ENCODE peak calls at places on chromosome 7, in six cellular contexts. K is lower leg skin, C is astrocyte of the spinal cord, B is NB4, X is foreskin fibroblast, G is fibroblast of mammary gland. F is an unnamed sample.
A peak's percentile ranks its signal among the peaks of the same experiment; 100 is the strongest.

GRCh38 chr7:26279405-26279804 is 12.3 kb upstream of the SNX10 start:
- DNase-seq in K (no peak), B (peak; percentile 42), X (no peak), G (peak; percentile 42), C (no peak), F (no peak)

GRCh38 chr7:6078548-6078947 is 47.4 kb downstream of the ANKRD61 start:
- DNase-seq in B (peak; percentile 33), X (no peak), G (no peak), K (no peak), C (no peak), F (no peak)

GRCh38 chr7:21367081-21367480 is 60.8 kb upstream of the SP4 start:
- DNase-seq in G (no peak), K (no peak), C (no peak), B (no peak), X (no peak), F (no peak)

GRCh38 chr7:22541789-22542188 is 41.8 kb upstream of the STEAP1B start:
- DNase-seq in X (no peak), K (no peak), G (no peak), C (no peak), B (no peak), F (no peak)

GRCh38 chr7:158649279-158649678 is 55.3 kb downstream of the NCAPG2 start:
- DNase-seq in X (peak; percentile 90), K (peak; percentile 22), C (peak; percentile 83), G (peak; percentile 95), B (no peak), F (peak; percentile 83)

GRCh38 chr7:66202380-66202779 is 2.8 kb upstream of the TPST1 start:
- DNase-seq in G (no peak), K (no peak), X (no peak), C (no peak), B (peak; percentile 25), F (no peak)

GRCh38 chr7:116948934-116949333 is 4.4 kb upstream of the ST7 start:
- DNase-seq in G (no peak), K (no peak), X (no peak), B (no peak), C (no peak), F (no peak)

GRCh38 chr7:91850455-91850854 is 30.0 kb downstream of the MTERF1 start:
- DNase-seq in G (peak; percentile 11), C (peak; percentile 27), K (no peak), X (no peak), B (no peak), F (peak; percentile 24)

GRCh38 chr7:54792383-54792782 is 33.4 kb upstream of the SEC61G start:
- DNase-seq in K (no peak), X (no peak), C (no peak), G (no peak), B (no peak), F (no peak)

GRCh38 chr7:80498481-80499349 is 13.1 kb downstream of the GNAT3 start:
- DNase-seq in K (no peak), C (peak; percentile 60), G (peak; percentile 70), B (no peak), X (peak; percentile 54), F (peak; percentile 65)

GRCh38 chr7:28354601-28355062 is 57.7 kb upstream of the CREB5 start:
- DNase-seq in B (no peak), K (no peak), G (peak; percentile 100), C (peak; percentile 95), X (peak; percentile 97), F (peak; percentile 82)

GRCh38 chr7:20602306-20602705 is 13.2 kb upstream of the ABCB5 start:
- DNase-seq in G (no peak), K (no peak), B (no peak), C (no peak), X (no peak), F (no peak)

GRCh38 chr7:99193527-99194214 is 14.2 kb downstream of the KPNA7 start:
- DNase-seq in C (peak; percentile 56), G (peak; percentile 73), K (no peak), B (no peak), X (peak; percentile 29), F (peak; percentile 55)

GRCh38 chr7:98289333-98289875 is 7.9 kb downstream of the BRI3 start:
- DNase-seq in X (no peak), C (no peak), K (no peak), B (no peak), G (no peak), F (no peak)

GRCh38 chr7:476736-477360 is 42.8 kb downstream of the PDGFA start:
- DNase-seq in K (no peak), C (no peak), X (no peak), G (no peak), B (no peak), F (no peak)

GRCh38 chr7:150631084-150631824 is 931 bp downstream of the GIMAP6 start:
- DNase-seq in G (no peak), B (peak; percentile 12), X (no peak), C (no peak), K (no peak), F (no peak)

GRCh38 chr7:1747004-1747801 is 77.1 kb downstream of the ELFN1 start:
- DNase-seq in G (no peak), X (no peak), K (no peak), B (no peak), C (no peak), F (no peak)

GRCh38 chr7:151115121-151115835 is 29.0 kb downstream of the AGAP3 start:
- DNase-seq in B (no peak), X (no peak), G (peak; percentile 24), K (no peak), C (no peak), F (no peak)

DNA sequence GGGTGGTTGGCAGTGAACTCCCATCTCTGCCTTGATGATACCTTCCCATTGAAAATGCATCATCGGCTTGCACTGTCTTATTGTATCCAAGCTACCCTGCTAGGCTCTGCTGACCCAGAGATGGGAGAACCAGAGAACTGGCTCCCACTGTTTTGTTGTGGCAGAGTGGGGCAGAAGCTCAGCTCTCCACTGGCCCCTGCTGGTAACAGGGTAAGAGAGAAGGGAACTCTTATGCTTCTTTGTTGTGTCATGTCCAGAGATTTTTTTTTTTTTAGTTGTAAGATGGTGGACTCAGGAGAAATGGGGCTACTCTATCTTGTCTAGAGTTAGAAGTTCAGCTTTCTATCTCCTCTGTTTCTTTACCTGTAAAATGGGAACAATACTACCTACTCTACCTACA is 100.5 kb upstream of the SDK1 start:
- DNase-seq in G (peak; percentile 55), B (peak; percentile 20), K (no peak), X (peak; percentile 31), C (peak; percentile 73), F (peak; percentile 69)
- TF ChIP-seq CTCF in G (peak; percentile 63), B (peak; percentile 34), K (no peak), X (peak; percentile 23), C (peak; percentile 84), F (peak; percentile 91)

DNA sequence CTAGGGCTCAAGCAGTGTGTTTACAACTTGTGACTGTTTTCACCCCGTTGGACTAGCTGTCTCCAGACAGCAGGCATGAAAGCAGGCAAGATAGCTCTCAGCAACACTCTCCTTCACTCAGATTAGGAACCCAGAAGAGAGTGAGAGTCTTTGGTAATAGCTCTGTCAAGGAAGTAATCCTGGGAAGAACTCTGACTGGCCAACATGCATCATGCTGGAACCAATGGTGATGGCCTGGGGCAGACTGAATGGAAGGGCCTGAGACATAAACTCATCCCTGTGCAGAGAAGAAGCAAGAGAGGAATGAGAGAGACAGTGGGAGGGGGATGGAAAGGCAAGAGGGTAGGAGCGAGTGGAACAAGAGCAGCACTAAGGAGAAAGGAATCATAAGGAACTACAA is 48.9 kb downstream of the AKR1D1 start:
- DNase-seq in K (no peak), B (no peak), G (no peak), C (peak; percentile 54), X (no peak), F (peak; percentile 54)
- H3K4me3 ChIP-seq in K (no peak overlapping the region), B (no peak overlapping the region), G (no peak overlapping the region), C (no peak overlapping the region), X (no peak overlapping the region), F (no peak overlapping the region)

GRCh38 chr7:56175784-56176183 is 59.6 kb upstream of the NUPR2 start:
- DNase-seq in X (no peak), K (no peak), B (no peak), G (peak; percentile 1), C (no peak), F (no peak)

GRCh38 chr7:56175086-56175760 is 59.0 kb upstream of the NUPR2 start:
- DNase-seq in X (no peak), B (no peak), K (no peak), C (no peak), G (no peak), F (no peak)

DNA sequence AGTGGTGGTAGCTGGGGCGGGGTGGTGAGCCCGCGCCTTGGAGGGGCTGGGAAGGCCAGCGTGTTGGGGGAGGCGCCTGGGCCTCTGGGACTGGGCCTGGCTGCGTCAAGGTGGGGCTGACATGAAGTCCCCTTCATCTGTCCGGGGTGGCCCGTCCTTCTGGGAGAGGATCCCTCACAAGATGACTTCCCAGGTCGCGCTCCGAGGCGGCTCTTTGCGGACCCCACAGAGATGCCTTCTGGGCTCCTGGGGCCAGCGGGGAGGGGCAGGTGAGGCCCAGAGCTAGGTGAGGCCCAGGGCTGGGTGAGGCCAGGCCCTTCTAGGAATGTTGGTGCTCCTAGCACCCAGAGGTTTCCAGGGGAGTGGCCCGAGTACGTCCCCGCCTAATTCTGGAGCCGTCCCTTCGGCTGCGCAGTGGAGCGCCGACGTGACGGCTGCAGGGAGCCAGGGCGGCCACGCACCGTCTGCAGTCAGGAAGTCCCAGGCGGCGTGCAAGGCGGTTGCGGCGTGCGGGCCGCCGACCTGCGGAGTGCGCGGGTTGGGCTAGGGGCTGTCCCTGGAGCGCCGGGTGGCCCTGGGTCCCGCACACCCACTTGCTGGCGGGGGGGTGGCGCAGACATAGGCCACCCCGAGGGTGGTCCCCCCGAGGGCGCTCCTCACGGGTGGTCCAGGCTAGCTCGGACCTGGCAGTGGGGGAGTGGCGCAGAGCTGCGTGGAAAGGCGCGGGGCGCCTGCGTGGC is 58.3 kb upstream of the NUPR2 start:
- DNase-seq in C (no peak), X (no peak), K (no peak), B (no peak), G (no peak), F (no peak)
- TF ChIP-seq CTCF in C (no peak), X (no peak), K (no peak), B (no peak), G (no peak), F (no peak)

GRCh38 chr7:157043745-157044144 is 33.3 kb upstream of the MNX1 start:
- DNase-seq in C (peak; percentile 52), K (peak; percentile 31), X (peak; percentile 50), G (peak; percentile 86), B (peak; percentile 59), F (peak; percentile 68)
- H3K4me3 ChIP-seq in C (no peak overlapping the region), K (no peak overlapping the region), X (no peak overlapping the region), G (peak overlapping the region; percentile 6), B (no peak overlapping the region), F (no peak overlapping the region)

GRCh38 chr7:142298631-142299030 is 40.8 kb upstream of the PRSS58 start:
- DNase-seq in X (no peak), K (no peak), G (no peak), B (peak; percentile 18), C (no peak), F (no peak)

GRCh38 chr7:142300689-142301088 is 42.8 kb upstream of the PRSS58 start:
- DNase-seq in X (no peak), K (no peak), G (peak; percentile 2), C (no peak), B (peak; percentile 68), F (no peak)

GRCh38 chr7:142299226-142299625 is 41.4 kb upstream of the PRSS58 start:
- DNase-seq in C (no peak), B (no peak), G (no peak), X (no peak), K (no peak), F (no peak)

GRCh38 chr7:142301299-142301698 is 43.4 kb upstream of the PRSS58 start:
- DNase-seq in C (no peak), B (peak; percentile 84), K (no peak), G (peak; percentile 2), X (no peak), F (no peak)

GRCh38 chr7:142298009-142298408 is 40.2 kb upstream of the PRSS58 start:
- DNase-seq in X (no peak), G (peak; percentile 8), K (no peak), C (no peak), B (peak; percentile 43), F (no peak)
- TF ChIP-seq CTCF in X (no peak), G (peak; percentile 44), K (no peak), C (peak; percentile 17), B (peak; percentile 49), F (peak; percentile 60)

F was measured in brain microvascular endothelial cell.